ENCODE peak calls at places on chromosomes 4 and X, in nine cellular contexts. M, R, I, E, F, A, P, J and D are unnamed samples.

GRCh38 chr4:62531250-62531649 is 1331.1 kb downstream of the ADGRL3 start:
- DNase-seq in M (no peak), R (no peak), I (no peak), E (no peak), F (no peak), A (no peak), P (no peak), J (no peak), D (no peak)

GRCh38 chrX:34848281-34848680 is 94.3 kb upstream of the FAM47B start:
- DNase-seq in M (no peak), R (no peak), I (no peak), E (peak), F (no peak), A (no peak), P (no peak), J (no peak), D (no peak)

GRCh38 chr4:41268024-41268423 is 11.3 kb downstream of the UCHL1 start:
- DNase-seq in M (no peak), R (no peak), I (peak), E (no peak), F (no peak), A (peak), P (no peak), J (no peak), D (no peak)

GRCh38 chr4:8850074-8850829 is 21.4 kb downstream of the HMX1 start:
- DNase-seq in M (no peak), R (no peak), I (no peak), E (no peak), F (no peak), A (no peak), P (no peak), J (no peak), D (no peak)

GRCh38 chr4:7155611-7156071 is 36.7 kb upstream of the SORCS2 start:
- DNase-seq in M (peak), R (no peak), I (no peak), E (peak), F (no peak), A (no peak), P (peak), J (peak), D (no peak)

GRCh38 chrX:123993326-123993725 is 31.8 kb downstream of the STAG2 start:
- DNase-seq in M (no peak), R (peak), I (no peak), E (peak), F (no peak), A (peak), P (no peak), J (peak), D (no peak)

GRCh38 chrX:1582686-1583437 is 8.5 kb upstream of the AKAP17A start:
- DNase-seq in M (no peak), R (no peak), I (peak), E (peak), F (peak), A (peak), P (no peak), J (peak), D (no peak)

GRCh38 chr4:13173974-13174373 is 310.2 kb downstream of the RAB28 start:
- DNase-seq in M (no peak), R (no peak), I (no peak), E (peak), F (no peak), A (no peak), P (peak), J (no peak), D (no peak)

GRCh38 chr4:48271048-48271452 is 1.4 kb upstream of the TEC start:
- DNase-seq in M (no peak), R (no peak), I (no peak), E (no peak), F (peak), A (no peak), P (no peak), J (no peak), D (no peak)

GRCh38 chrX:68650491-68650890 is 3.0 kb downstream of the STARD8 start:
- DNase-seq in M (no peak), R (no peak), I (no peak), E (peak), F (no peak), A (no peak), P (no peak), J (peak), D (no peak)

GRCh38 chr4:6761540-6762243 is 20.8 kb upstream of the KIAA0232 start:
- DNase-seq in M (peak), R (no peak), I (no peak), E (peak), F (no peak), A (peak), P (no peak), J (peak), D (peak)